ENCODE peak calls at places on chromosomes 13 and 19, in four cellular contexts. One of them, this sample, is unnamed.

GRCh38 chr13:107867701-107868661 is 347.4 kb downstream of the LIG4 start:
- DNase-seq in dorsolateral prefrontal cortex: peak
- DNase-seq in pancreas: peak
- DNase-seq in K562: peak
- DNase-seq in this sample: no peak

GRCh38 chr13:99981115-99982020 is at the start of gene ZIC2:
- DNase-seq in dorsolateral prefrontal cortex: no peak
- DNase-seq in pancreas: no peak
- DNase-seq in K562: peak
- DNase-seq in this sample: no peak

GRCh38 chr19:38745316-38745715 is 1.0 kb upstream of the CAPN12 start:
- DNase-seq in dorsolateral prefrontal cortex: no peak
- DNase-seq in pancreas: no peak
- DNase-seq in K562: no peak
- DNase-seq in this sample: no peak

GRCh38 chr13:30963794-30964193 is 31.3 kb downstream of the TEX26 start:
- DNase-seq in dorsolateral prefrontal cortex: no peak
- DNase-seq in pancreas: peak
- DNase-seq in K562: no peak
- DNase-seq in this sample: no peak

GRCh38 chr13:73056054-73056962 is 2.5 kb upstream of the KLF5 start:
- DNase-seq in dorsolateral prefrontal cortex: no peak
- DNase-seq in pancreas: no peak
- DNase-seq in K562: no peak
- DNase-seq in this sample: no peak

GRCh38 chr19:56566904-56567273 is 379 bp upstream of the ZNF470 start:
- DNase-seq in dorsolateral prefrontal cortex: peak
- DNase-seq in pancreas: peak
- DNase-seq in K562: no peak
- DNase-seq in this sample: peak

GRCh38 chr19:7691497-7691896 is 10.4 kb downstream of the FCER2 start:
- DNase-seq in dorsolateral prefrontal cortex: no peak
- DNase-seq in pancreas: no peak
- DNase-seq in K562: no peak
- DNase-seq in this sample: no peak

GRCh38 chr13:99655351-99656091 is 154.2 kb downstream of the TM9SF2 start:
- DNase-seq in dorsolateral prefrontal cortex: no peak
- DNase-seq in pancreas: no peak
- DNase-seq in K562: no peak
- DNase-seq in this sample: no peak

GRCh38 chr19:52188822-52189744 is 769 bp upstream of the PPP2R1A start:
- DNase-seq in dorsolateral prefrontal cortex: peak
- DNase-seq in pancreas: peak
- DNase-seq in K562: no peak
- DNase-seq in this sample: no peak

GRCh38 chr19:51514866-51515481 is 13.4 kb upstream of the SIGLEC12 start:
- DNase-seq in dorsolateral prefrontal cortex: no peak
- DNase-seq in pancreas: no peak
- DNase-seq in K562: peak
- DNase-seq in this sample: no peak

GRCh38 chr19:9130965-9131364 is 4.2 kb upstream of the OR7G3 start:
- DNase-seq in dorsolateral prefrontal cortex: no peak
- DNase-seq in pancreas: no peak
- DNase-seq in K562: no peak
- DNase-seq in this sample: no peak

GRCh38 chr19:18443406-18443805 is 5.5 kb upstream of the ISYNA1 start:
- DNase-seq in dorsolateral prefrontal cortex: no peak
- DNase-seq in pancreas: no peak
- DNase-seq in K562: no peak
- DNase-seq in this sample: no peak

GRCh38 chr13:100108913-100109507 is 20.1 kb downstream of the PCCA start:
- DNase-seq in dorsolateral prefrontal cortex: no peak
- DNase-seq in pancreas: no peak
- DNase-seq in K562: no peak
- DNase-seq in this sample: no peak

GRCh38 chr13:25574437-25575426 is 203.0 kb downstream of the ATP8A2 start:
- DNase-seq in dorsolateral prefrontal cortex: peak
- DNase-seq in pancreas: peak
- DNase-seq in K562: peak
- DNase-seq in this sample: peak

GRCh38 chr19:5676711-5677110 is 3.6 kb downstream of the MICOS13 start:
- DNase-seq in dorsolateral prefrontal cortex: no peak
- DNase-seq in pancreas: no peak
- DNase-seq in K562: no peak
- DNase-seq in this sample: no peak

GRCh38 chr13:74907788-74908187 is 574.2 kb downstream of the TBC1D4 start:
- DNase-seq in dorsolateral prefrontal cortex: no peak
- DNase-seq in pancreas: no peak
- DNase-seq in K562: no peak
- DNase-seq in this sample: no peak

GRCh38 chr19:55336101-55336500 is 3.6 kb upstream of the KMT5C start:
- DNase-seq in dorsolateral prefrontal cortex: no peak
- DNase-seq in pancreas: no peak
- DNase-seq in K562: no peak
- DNase-seq in this sample: no peak

GRCh38 chr19:17255150-17255621 is 9.4 kb downstream of the USHBP1 start:
- DNase-seq in dorsolateral prefrontal cortex: no peak
- DNase-seq in pancreas: peak
- DNase-seq in K562: no peak
- DNase-seq in this sample: no peak

GRCh38 chr19:3466630-3467029 is 13.7 kb downstream of the SMIM24 start:
- DNase-seq in dorsolateral prefrontal cortex: peak
- DNase-seq in pancreas: peak
- DNase-seq in K562: no peak
- DNase-seq in this sample: no peak

GRCh38 chr19:34804115-34804514 is 31.1 kb upstream of the ZNF599 start:
- DNase-seq in dorsolateral prefrontal cortex: no peak
- DNase-seq in pancreas: no peak
- DNase-seq in K562: no peak
- DNase-seq in this sample: no peak
- TF ChIP-seq CTCF in dorsolateral prefrontal cortex: no peak
- TF ChIP-seq CTCF in pancreas: no peak
- TF ChIP-seq CTCF in K562: no peak
- TF ChIP-seq CTCF in this sample: no peak

GRCh38 chr19:30757836-30758617 is 385.8 kb downstream of the ZNF536 start:
- DNase-seq in dorsolateral prefrontal cortex: no peak
- DNase-seq in pancreas: no peak
- DNase-seq in K562: no peak
- DNase-seq in this sample: no peak

GRCh38 chr19:30754162-30754561 is 382.0 kb downstream of the ZNF536 start:
- DNase-seq in dorsolateral prefrontal cortex: no peak
- DNase-seq in pancreas: no peak
- DNase-seq in K562: no peak
- DNase-seq in this sample: no peak

GRCh38 chr19:30752876-30753275 is 380.7 kb downstream of the ZNF536 start:
- DNase-seq in dorsolateral prefrontal cortex: no peak
- DNase-seq in pancreas: no peak
- DNase-seq in K562: no peak
- DNase-seq in this sample: no peak

GRCh38 chr19:30752201-30752600 is 380.0 kb downstream of the ZNF536 start:
- DNase-seq in dorsolateral prefrontal cortex: no peak
- DNase-seq in pancreas: no peak
- DNase-seq in K562: no peak
- DNase-seq in this sample: no peak

DNA sequence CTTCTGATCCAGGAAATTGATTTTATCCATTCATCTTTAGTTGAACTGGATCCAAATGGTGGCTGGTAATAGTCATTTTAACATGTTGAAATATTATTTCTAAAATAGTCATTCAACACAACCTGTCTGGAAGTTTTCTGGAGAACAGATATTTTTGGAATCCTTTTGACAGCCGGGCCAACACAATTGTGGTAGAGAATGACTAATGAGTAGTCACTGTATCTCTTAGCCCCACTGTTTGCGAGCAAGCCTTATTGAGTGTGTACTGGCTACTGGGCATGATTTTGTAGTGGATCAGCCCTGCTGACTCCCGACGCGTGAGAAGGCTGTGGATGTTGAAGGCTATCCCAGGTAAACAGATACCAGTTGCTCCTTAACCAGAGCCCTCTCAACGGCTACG is 383.4 kb downstream of the ZNF536 start:
- DNase-seq in dorsolateral prefrontal cortex: no peak
- DNase-seq in pancreas: no peak
- DNase-seq in K562: no peak
- DNase-seq in this sample: no peak
- H3K27ac ChIP-seq in dorsolateral prefrontal cortex: no peak
- H3K27ac ChIP-seq in pancreas: no peak
- H3K27ac ChIP-seq in K562: no peak
- H3K27ac ChIP-seq in this sample: no peak

GRCh38 chr19:49877020-49877878 is at the start of the genes AKT1S1 and TBC1D17:
- DNase-seq in dorsolateral prefrontal cortex: peak
- DNase-seq in pancreas: peak
- DNase-seq in K562: peak
- DNase-seq in this sample: peak

GRCh38 chr19:49879243-49879960 is 1.9 kb downstream of the TBC1D17 start:
- DNase-seq in dorsolateral prefrontal cortex: no peak
- DNase-seq in pancreas: peak
- DNase-seq in K562: no peak
- DNase-seq in this sample: peak

GRCh38 chr19:49880162-49880869 is 2.8 kb downstream of the TBC1D17 start:
- DNase-seq in dorsolateral prefrontal cortex: no peak
- DNase-seq in pancreas: no peak
- DNase-seq in K562: no peak
- DNase-seq in this sample: peak

GRCh38 chr19:49877879-49878743 is 609 bp downstream of the TBC1D17 start:
- DNase-seq in dorsolateral prefrontal cortex: peak
- DNase-seq in pancreas: peak
- DNase-seq in K562: peak
- DNase-seq in this sample: peak

GRCh38 chr19:49878744-49879070 is 1.2 kb downstream of the TBC1D17 start:
- DNase-seq in dorsolateral prefrontal cortex: no peak
- DNase-seq in pancreas: peak
- DNase-seq in K562: no peak
- DNase-seq in this sample: no peak
- H3K4me3 ChIP-seq in dorsolateral prefrontal cortex: peak
- H3K4me3 ChIP-seq in pancreas: peak
- H3K4me3 ChIP-seq in K562: no peak
- H3K4me3 ChIP-seq in this sample: peak

GRCh38 chr19:15475169-15475568 is 4.1 kb downstream of the PGLYRP2 start:
- DNase-seq in dorsolateral prefrontal cortex: no peak
- DNase-seq in pancreas: no peak
- DNase-seq in K562: no peak
- DNase-seq in this sample: no peak

GRCh38 chr19:15475611-15476010 is 3.7 kb downstream of the PGLYRP2 start:
- DNase-seq in dorsolateral prefrontal cortex: no peak
- DNase-seq in pancreas: no peak
- DNase-seq in K562: no peak
- DNase-seq in this sample: no peak

GRCh38 chr19:15476334-15476733 is 3.0 kb downstream of the PGLYRP2 start:
- DNase-seq in dorsolateral prefrontal cortex: no peak
- DNase-seq in pancreas: no peak
- DNase-seq in K562: no peak
- DNase-seq in this sample: no peak

GRCh38 chr19:15479391-15480345 is at the start of gene PGLYRP2:
- DNase-seq in dorsolateral prefrontal cortex: peak
- DNase-seq in pancreas: no peak
- DNase-seq in K562: no peak
- DNase-seq in this sample: no peak
- TF ChIP-seq CTCF in dorsolateral prefrontal cortex: peak
- TF ChIP-seq CTCF in pancreas: peak
- TF ChIP-seq CTCF in K562: peak
- TF ChIP-seq CTCF in this sample: peak

DNA sequence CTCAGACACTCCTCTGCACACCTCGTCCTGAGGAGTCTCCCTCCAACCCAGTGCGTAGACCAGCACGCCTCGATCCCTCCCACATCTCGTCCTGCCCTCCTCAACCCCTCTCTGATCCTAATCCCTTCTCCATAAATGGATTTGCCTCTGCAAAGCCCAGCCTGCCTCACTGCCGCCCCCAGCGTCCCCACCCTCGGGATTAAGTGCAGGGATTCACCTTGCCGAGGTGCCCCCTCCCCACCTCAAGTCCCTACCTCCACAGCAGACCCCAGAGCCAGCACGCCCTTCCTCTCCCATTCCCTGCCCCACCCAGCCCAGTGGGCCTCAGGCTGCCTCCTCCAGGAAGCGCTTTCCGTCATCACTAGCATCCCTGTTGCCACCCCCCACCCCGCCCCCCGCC is 4.1 kb downstream of the KLF16 start:
- DNase-seq in dorsolateral prefrontal cortex: no peak
- DNase-seq in pancreas: no peak
- DNase-seq in K562: no peak
- DNase-seq in this sample: no peak
- H3K27ac ChIP-seq in dorsolateral prefrontal cortex: peak
- H3K27ac ChIP-seq in pancreas: no peak
- H3K27ac ChIP-seq in K562: peak
- H3K27ac ChIP-seq in this sample: peak

DNA sequence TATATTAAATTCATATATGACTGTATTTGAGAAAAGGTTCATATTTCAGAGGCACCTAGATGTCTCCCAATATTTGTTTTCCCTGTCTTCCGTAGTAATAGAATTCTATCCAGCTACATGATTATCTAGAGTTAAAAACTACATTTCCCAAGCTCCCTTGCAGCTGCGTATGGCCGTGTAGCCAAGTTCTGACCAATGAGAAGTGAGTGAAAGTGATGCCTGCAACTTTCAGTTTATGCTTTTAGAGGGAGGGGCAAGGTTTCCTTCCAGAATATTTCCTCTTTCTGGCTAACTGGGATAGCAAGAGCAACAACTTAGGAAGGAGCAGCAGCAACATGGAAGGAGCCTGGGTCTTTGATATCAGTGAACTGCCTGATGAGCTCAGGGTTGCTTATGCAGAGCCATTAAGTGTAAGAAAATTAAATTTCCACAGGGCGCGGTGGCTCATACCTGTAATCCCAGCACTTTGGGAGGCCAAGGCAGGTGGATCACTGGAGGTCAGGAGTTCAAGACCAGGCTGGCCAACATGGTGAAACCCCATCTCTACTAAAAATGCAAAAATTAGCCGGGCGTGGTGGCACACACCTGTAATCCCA is 23.2 kb upstream of the CYP2A13 start:
- DNase-seq in dorsolateral prefrontal cortex: no peak
- DNase-seq in pancreas: no peak
- DNase-seq in K562: peak
- DNase-seq in this sample: no peak
- H3K4me3 ChIP-seq in dorsolateral prefrontal cortex: no peak
- H3K4me3 ChIP-seq in pancreas: no peak
- H3K4me3 ChIP-seq in K562: no peak
- H3K4me3 ChIP-seq in this sample: no peak

DNA sequence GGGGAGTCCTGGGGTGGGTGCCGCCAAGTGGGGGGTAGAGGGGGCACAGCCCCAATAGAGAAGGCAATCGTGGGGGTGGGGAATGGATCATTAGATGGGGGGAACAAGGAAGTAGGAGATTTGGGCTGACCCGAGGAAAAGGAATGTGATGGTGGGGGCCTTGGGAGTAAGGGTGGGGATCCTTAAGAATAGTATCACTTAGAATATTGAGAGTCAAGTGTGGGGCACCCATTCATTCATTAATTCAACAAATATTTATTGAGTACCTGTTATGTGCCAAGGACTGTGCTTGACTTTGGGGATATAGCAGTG is 641 bp downstream of the PPP5C start:
- DNase-seq in dorsolateral prefrontal cortex: no peak
- DNase-seq in pancreas: no peak
- DNase-seq in K562: no peak
- DNase-seq in this sample: no peak
- TF ChIP-seq CTCF in dorsolateral prefrontal cortex: no peak
- TF ChIP-seq CTCF in pancreas: no peak
- TF ChIP-seq CTCF in K562: no peak
- TF ChIP-seq CTCF in this sample: no peak

This sample was measured in uterus.